ENCODE peak calls at places on chromosomes 12 and 14, in seven cellular contexts. N, O, Y, F, W, L and C are unnamed samples.

GRCh38 chr14:96268426-96269358 is 12.7 kb downstream of the BDKRB1 start:
- DNase-seq in N (no peak), O (peak), Y (no peak), F (peak), W (peak), L (no peak), C (peak)

GRCh38 chr12:130401703-130402102 is 64.0 kb downstream of the PIWIL1 start:
- DNase-seq in N (no peak), O (no peak), Y (no peak), F (no peak), W (no peak), L (no peak), C (no peak)

GRCh38 chr14:76922599-76922998 is 96.4 kb downstream of the LRRC74A start:
- DNase-seq in N (no peak), O (peak), Y (peak), F (peak), W (no peak), L (no peak), C (no peak)

GRCh38 chr12:109783965-109784244 is 49.3 kb downstream of the TRPV4 start:
- DNase-seq in N (no peak), O (no peak), Y (no peak), F (no peak), W (peak), L (no peak), C (no peak)

GRCh38 chr14:50778757-50779483 is 52.0 kb downstream of the NIN start:
- DNase-seq in N (no peak), O (no peak), Y (no peak), F (no peak), W (peak), L (no peak), C (peak)

GRCh38 chr12:69269736-69270135 is 30.4 kb downstream of the CPSF6 start:
- DNase-seq in N (no peak), O (no peak), Y (no peak), F (no peak), W (no peak), L (no peak), C (no peak)

GRCh38 chr12:120652671-120653435 is 12.4 kb downstream of the CABP1 start:
- DNase-seq in N (no peak), O (no peak), Y (no peak), F (no peak), W (no peak), L (no peak), C (peak)

GRCh38 chr12:70045514-70045913 is 197.7 kb upstream of the CNOT2 start:
- DNase-seq in N (no peak), O (no peak), Y (no peak), F (no peak), W (peak), L (no peak), C (no peak)

GRCh38 chr12:120961604-120962486 is 16.5 kb upstream of the HNF1A start:
- DNase-seq in N (no peak), O (no peak), Y (no peak), F (no peak), W (peak), L (no peak), C (peak)

GRCh38 chr14:36514278-36515104 is 5.5 kb downstream of the NKX2-1 start:
- DNase-seq in N (no peak), O (no peak), Y (no peak), F (no peak), W (no peak), L (no peak), C (no peak)

GRCh38 chr14:74491952-74492351 is 1.2 kb downstream of the NPC2 start:
- DNase-seq in N (no peak), O (peak), Y (no peak), F (peak), W (peak), L (no peak), C (peak)

GRCh38 chr12:90065301-90065801 is 356.7 kb upstream of the ATP2B1 start:
- DNase-seq in N (no peak), O (no peak), Y (peak), F (no peak), W (peak), L (no peak), C (no peak)

GRCh38 chr12:43882578-43883178 is 46.8 kb downstream of the TMEM117 start:
- DNase-seq in N (no peak), O (peak), Y (peak), F (peak), W (peak), L (peak), C (peak)

GRCh38 chr12:45768194-45768593 is 38.7 kb downstream of the ARID2 start:
- DNase-seq in N (no peak), O (no peak), Y (no peak), F (no peak), W (peak), L (no peak), C (no peak)

GRCh38 chr14:49303952-49304516 is 282.1 kb downstream of the RPS29 start:
- DNase-seq in N (no peak), O (peak), Y (no peak), F (peak), W (peak), L (no peak), C (peak)

GRCh38 chr14:66244834-66245233 is 241.3 kb upstream of the CCDC196 start:
- DNase-seq in N (no peak), O (no peak), Y (no peak), F (no peak), W (no peak), L (no peak), C (no peak)

GRCh38 chr14:72863216-72864006 is 30.5 kb downstream of the DPF3 start:
- DNase-seq in N (no peak), O (no peak), Y (no peak), F (no peak), W (no peak), L (no peak), C (no peak)

GRCh38 chr14:58666737-58667136 is 29.0 kb downstream of the DACT1 start:
- DNase-seq in N (no peak), O (no peak), Y (no peak), F (no peak), W (no peak), L (no peak), C (no peak)

GRCh38 chr12:120117961-120118709 is 1.6 kb upstream of the RAB35 start:
- DNase-seq in N (no peak), O (peak), Y (no peak), F (peak), W (peak), L (no peak), C (peak)

GRCh38 chr14:53567236-53567785 is 389.3 kb downstream of the BMP4 start:
- DNase-seq in N (no peak), O (no peak), Y (no peak), F (no peak), W (peak), L (no peak), C (peak)

GRCh38 chr12:25034676-25035075 is 85.8 kb upstream of the BCAT1 start:
- DNase-seq in N (no peak), O (no peak), Y (no peak), F (no peak), W (no peak), L (no peak), C (no peak)

GRCh38 chr12:113424915-113425823 is 3.0 kb downstream of the SDSL start:
- DNase-seq in N (peak), O (peak), Y (no peak), F (peak), W (peak), L (peak), C (peak)

GRCh38 chr14:75658957-75659356 is 1.7 kb downstream of the ERG28 start:
- DNase-seq in N (no peak), O (no peak), Y (no peak), F (no peak), W (no peak), L (no peak), C (no peak)

GRCh38 chr12:52442600-52443061 is 8.5 kb upstream of the KRT75 start:
- DNase-seq in N (no peak), O (peak), Y (no peak), F (peak), W (peak), L (no peak), C (peak)

GRCh38 chr12:4899361-4899760 is 10.3 kb upstream of the KCNA1 start:
- DNase-seq in N (no peak), O (no peak), Y (no peak), F (no peak), W (no peak), L (no peak), C (no peak)

GRCh38 chr12:43807361-43807760 is 1.2 kb upstream of the TWF1 start:
- DNase-seq in N (no peak), O (no peak), Y (no peak), F (no peak), W (peak), L (no peak), C (no peak)